ENCODE peak calls at places on chromosomes 11 and 22, in seven cellular contexts. One of them, this sample, is unnamed.

GRCh38 chr11:18974192-18974591 is 35.0 kb upstream of the MRGPRX1 start:
- DNase-seq in Calu3: no peak
- DNase-seq in right lobe of liver: no peak
- DNase-seq in H4: no peak
- DNase-seq in AG04450: no peak
- DNase-seq in GM10248: no peak
- DNase-seq in stimulated activated CD4-positive, alpha-beta T cell treated with anti-CD3 and anti-CD28 coated beads, TNF-alpha, amount 100 ng/mL, for 24 hours: no peak
- DNase-seq in this sample: no peak

GRCh38 chr11:108614086-108614485 is 20.5 kb upstream of the EXPH5 start:
- DNase-seq in AG04450: no peak
- DNase-seq in GM10248: no peak
- DNase-seq in right lobe of liver: no peak
- DNase-seq in stimulated activated CD4-positive, alpha-beta T cell treated with anti-CD3 and anti-CD28 coated beads, TNF-alpha, amount 100 ng/mL, for 24 hours: no peak
- DNase-seq in Calu3: no peak
- DNase-seq in H4: no peak
- DNase-seq in this sample: no peak

GRCh38 chr11:105392546-105392945 is 217.3 kb upstream of the GRIA4 start:
- DNase-seq in Calu3: no peak
- DNase-seq in AG04450: no peak
- DNase-seq in GM10248: no peak
- DNase-seq in right lobe of liver: no peak
- DNase-seq in H4: no peak
- DNase-seq in stimulated activated CD4-positive, alpha-beta T cell treated with anti-CD3 and anti-CD28 coated beads, TNF-alpha, amount 100 ng/mL, for 24 hours: no peak
- DNase-seq in this sample: no peak

GRCh38 chr11:78149646-78150045 is 10.2 kb upstream of the ALG8 start:
- DNase-seq in Calu3: no peak
- DNase-seq in AG04450: peak; percentile 47
- DNase-seq in H4: no peak
- DNase-seq in GM10248: no peak
- DNase-seq in right lobe of liver: no peak
- DNase-seq in stimulated activated CD4-positive, alpha-beta T cell treated with anti-CD3 and anti-CD28 coated beads, TNF-alpha, amount 100 ng/mL, for 24 hours: no peak
- DNase-seq in this sample: no peak

GRCh38 chr22:20247010-20247505 is 21.1 kb downstream of the RTN4R start:
- DNase-seq in AG04450: no peak
- DNase-seq in H4: no peak
- DNase-seq in right lobe of liver: peak; percentile 87
- DNase-seq in stimulated activated CD4-positive, alpha-beta T cell treated with anti-CD3 and anti-CD28 coated beads, TNF-alpha, amount 100 ng/mL, for 24 hours: no peak
- DNase-seq in Calu3: no peak
- DNase-seq in GM10248: peak; percentile 88
- DNase-seq in this sample: peak; percentile 35

GRCh38 chr11:131897976-131898375 is 527.6 kb downstream of the NTM start:
- DNase-seq in right lobe of liver: no peak
- DNase-seq in stimulated activated CD4-positive, alpha-beta T cell treated with anti-CD3 and anti-CD28 coated beads, TNF-alpha, amount 100 ng/mL, for 24 hours: no peak
- DNase-seq in GM10248: no peak
- DNase-seq in H4: no peak
- DNase-seq in AG04450: no peak
- DNase-seq in Calu3: no peak
- DNase-seq in this sample: no peak

GRCh38 chr22:36740716-36741115 is 35.2 kb downstream of the IFT27 start:
- DNase-seq in right lobe of liver: peak; percentile 12
- DNase-seq in stimulated activated CD4-positive, alpha-beta T cell treated with anti-CD3 and anti-CD28 coated beads, TNF-alpha, amount 100 ng/mL, for 24 hours: no peak
- DNase-seq in AG04450: no peak
- DNase-seq in Calu3: no peak
- DNase-seq in H4: no peak
- DNase-seq in GM10248: no peak
- DNase-seq in this sample: no peak

GRCh38 chr22:24485608-24486007 is 9.5 kb upstream of the UPB1 start:
- DNase-seq in Calu3: no peak
- DNase-seq in H4: no peak
- DNase-seq in stimulated activated CD4-positive, alpha-beta T cell treated with anti-CD3 and anti-CD28 coated beads, TNF-alpha, amount 100 ng/mL, for 24 hours: no peak
- DNase-seq in GM10248: no peak
- DNase-seq in right lobe of liver: no peak
- DNase-seq in AG04450: no peak
- DNase-seq in this sample: peak; percentile 29

GRCh38 chr11:9158898-9159391 is 67.5 kb upstream of the SCUBE2 start:
- DNase-seq in stimulated activated CD4-positive, alpha-beta T cell treated with anti-CD3 and anti-CD28 coated beads, TNF-alpha, amount 100 ng/mL, for 24 hours: no peak
- DNase-seq in GM10248: no peak
- DNase-seq in AG04450: no peak
- DNase-seq in right lobe of liver: no peak
- DNase-seq in Calu3: no peak
- DNase-seq in H4: no peak
- DNase-seq in this sample: no peak

GRCh38 chr22:45997077-45997774 is 20.3 kb upstream of the WNT7B start:
- DNase-seq in H4: peak; percentile 93
- DNase-seq in right lobe of liver: peak; percentile 79
- DNase-seq in stimulated activated CD4-positive, alpha-beta T cell treated with anti-CD3 and anti-CD28 coated beads, TNF-alpha, amount 100 ng/mL, for 24 hours: no peak
- DNase-seq in GM10248: no peak
- DNase-seq in AG04450: peak; percentile 90
- DNase-seq in Calu3: peak; percentile 29
- DNase-seq in this sample: peak; percentile 97